ENCODE peak calls at places on chromosomes 13 and 19, in ten cellular contexts. F is CD8-positive, alpha-beta T cell; B is pancreas; D is mucosa of descending colon; Y is ascending aorta; M is breast epithelium; X is tibial artery; J is thoracic aorta; I is GM12878; N is transverse colon. K is an unnamed sample.

GRCh38 chr13:110593430-110594130 is 21.8 kb upstream of the NAXD start:
- DNase-seq in Y (no peak), J (no peak), X (no peak), M (no peak), D (no peak), I (no peak), B (peak; percentile 37), N (no peak), F (no peak), K (no peak)

GRCh38 chr19:15138427-15138826 is 31.2 kb downstream of the SYDE1 start:
- DNase-seq in N (no peak), I (no peak), D (no peak), J (no peak), Y (no peak), F (no peak), X (no peak), B (no peak), M (no peak), K (no peak)

GRCh38 chr13:91270031-91270430 is 77.5 kb upstream of the MIR17HG start:
- DNase-seq in X (no peak), D (no peak), J (no peak), Y (no peak), N (no peak), F (no peak), M (no peak), I (no peak), B (no peak), K (no peak)

GRCh38 chr19:35216026-35216832 is 12.3 kb downstream of the FAM187B start:
- DNase-seq in F (no peak), B (no peak), I (no peak), N (no peak), J (no peak), M (no peak), X (no peak), Y (no peak), D (no peak), K (peak; percentile 43)

GRCh38 chr19:38060346-38060745 is 153.3 kb downstream of the SIPA1L3 start:
- DNase-seq in B (no peak), F (no peak), J (no peak), Y (no peak), M (no peak), X (no peak), D (no peak), N (no peak), I (no peak), K (no peak)

GRCh38 chr13:85806553-85807175 is 7.4 kb upstream of the SLITRK6 start:
- DNase-seq in N (no peak), B (no peak), M (no peak), D (no peak), F (no peak), Y (no peak), J (no peak), X (no peak), I (no peak), K (no peak)

GRCh38 chr13:114134111-114134943 is 1.9 kb upstream of the RASA3 start:
- DNase-seq in X (no peak), D (peak; percentile 58), Y (no peak), M (no peak), F (no peak), N (no peak), I (no peak), J (no peak), B (no peak), K (no peak)

GRCh38 chr19:40257096-40257517 is 28.0 kb downstream of the AKT2 start:
- DNase-seq in Y (no peak), M (no peak), J (no peak), D (no peak), B (peak; percentile 42), N (no peak), F (no peak), I (no peak), X (no peak), K (no peak)

DNA sequence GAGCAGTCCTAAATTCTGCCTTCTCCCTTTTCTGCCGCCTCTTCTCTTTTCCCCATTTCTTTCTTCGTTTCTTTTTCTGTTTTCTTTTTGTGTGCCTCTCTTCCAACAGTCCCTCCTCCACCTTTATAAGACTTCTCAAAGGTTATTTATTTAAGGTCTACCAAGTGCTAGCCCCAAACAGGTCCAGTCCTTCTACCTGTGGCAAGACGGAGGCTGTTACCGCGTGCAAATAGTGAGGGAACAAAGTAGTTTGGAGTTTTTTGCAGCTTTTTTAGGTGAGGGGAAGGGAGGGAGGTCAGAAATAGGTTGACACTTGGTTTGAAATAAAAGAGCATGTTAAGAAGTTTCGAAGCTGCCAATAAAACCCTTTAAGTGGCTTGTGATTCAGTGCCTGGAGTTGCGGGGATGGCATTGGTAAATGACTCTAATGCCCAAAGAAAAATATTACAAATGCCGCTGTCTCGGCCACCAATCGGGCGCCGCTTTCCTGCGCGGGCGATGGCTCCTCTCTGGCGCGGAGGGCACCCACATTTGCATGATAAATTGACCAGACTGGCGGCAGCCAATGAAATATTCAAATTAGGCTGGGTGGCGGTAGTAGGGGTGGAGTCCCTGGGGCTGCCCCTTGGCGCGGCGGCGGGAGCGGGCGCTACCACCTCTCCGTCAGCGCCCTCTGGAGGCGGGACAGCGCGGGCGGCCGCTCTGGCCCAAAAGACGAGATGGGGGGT is 7.5 kb upstream of the TSHZ3 start:
- DNase-seq in N (peak; percentile 24), D (peak; percentile 55), I (no peak), Y (no peak), B (peak; percentile 34), J (no peak), M (no peak), X (no peak), F (peak; percentile 34), K (peak; percentile 76)
- TF ChIP-seq CTCF in N (peak; percentile 29), D (no peak), I (no peak), Y (peak; percentile 55), B (peak; percentile 39), J (peak; percentile 37), M (no peak), X (no peak), F (peak; percentile 34), K (peak; percentile 52)

GRCh38 chr13:78370231-78370630 is 233.1 kb downstream of the POU4F1 start:
- DNase-seq in F (no peak), Y (no peak), D (no peak), M (no peak), B (no peak), X (no peak), J (no peak), N (no peak), I (no peak), K (no peak)
- H3K4me1 ChIP-seq in F (no peaks in the 10 kb centered on the region), Y (no peaks in the 10 kb centered on the region), D (no peaks in the 10 kb centered on the region), M (no peaks in the 10 kb centered on the region), B (no peaks in the 10 kb centered on the region), X (no peaks in the 10 kb centered on the region), J (no peaks in the 10 kb centered on the region), N (no peaks in the 10 kb centered on the region), I (no peaks in the 10 kb centered on the region), K (no peaks in the 10 kb centered on the region)

DNA sequence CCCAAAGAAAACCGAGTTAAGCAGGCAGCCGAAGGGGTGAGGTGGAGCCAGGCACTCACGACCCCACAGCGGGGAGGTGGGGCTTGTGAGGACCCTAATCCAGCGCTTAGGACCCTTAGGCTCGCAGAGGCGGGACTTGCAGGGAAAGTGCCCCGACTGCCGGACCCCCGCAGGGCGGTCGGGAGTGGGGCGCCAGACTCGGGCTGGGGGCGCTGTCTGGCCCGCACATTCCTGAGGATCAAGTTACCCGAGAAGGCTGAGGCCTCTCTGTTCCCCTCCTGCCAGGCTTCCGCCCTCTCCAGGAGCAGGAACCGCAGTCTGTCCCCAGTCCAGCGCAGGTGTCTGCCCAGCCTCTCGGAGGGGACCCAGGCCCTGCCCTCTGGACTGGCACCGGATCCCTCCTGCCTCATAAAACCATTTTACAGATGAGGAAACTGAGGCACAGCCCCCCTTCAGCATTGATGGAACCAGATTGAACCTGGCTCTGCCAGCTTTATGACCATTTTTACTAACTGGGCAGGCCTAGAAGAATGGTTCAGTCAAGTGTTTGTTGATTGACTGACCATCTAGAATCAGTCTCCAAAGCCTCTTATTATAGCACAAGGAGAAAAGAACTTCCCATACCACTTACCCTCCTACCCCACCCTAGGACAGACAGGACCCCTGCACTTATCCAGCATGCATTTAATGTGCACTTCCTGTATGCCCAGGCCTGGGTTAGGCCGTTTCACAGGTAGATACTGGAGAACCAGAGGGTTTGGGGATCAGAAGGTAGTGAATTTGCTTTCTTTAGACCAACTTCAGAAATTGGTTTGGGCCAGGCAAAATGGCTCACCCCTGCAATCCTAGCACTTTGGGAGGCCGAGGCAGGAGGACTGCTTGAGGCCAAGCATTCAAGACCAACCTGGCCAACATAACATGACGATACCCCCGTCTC is 6.7 kb upstream of the JUND start:
- DNase-seq in F (no peak), Y (no peak), D (no peak), B (no peak), X (no peak), M (no peak), N (no peak), J (no peak), I (no peak), K (no peak)
- TF ChIP-seq CTCF in F (no peak), Y (no peak), D (no peak), B (no peak), X (no peak), M (no peak), N (no peak), J (no peak), I (no peak), K (no peak)

GRCh38 chr13:44305845-44306244 is 67.8 kb upstream of the SERP2 start:
- DNase-seq in N (no peak), Y (no peak), X (no peak), I (no peak), B (no peak), M (no peak), F (no peak), D (no peak), J (no peak), K (no peak)

GRCh38 chr13:44305216-44305615 is 68.4 kb upstream of the SERP2 start:
- DNase-seq in B (no peak), M (no peak), X (no peak), D (no peak), N (no peak), I (no peak), F (no peak), Y (no peak), J (no peak), K (no peak)

GRCh38 chr13:44307255-44307654 is 66.4 kb upstream of the SERP2 start:
- DNase-seq in F (no peak), I (no peak), X (no peak), M (no peak), D (no peak), J (no peak), N (no peak), Y (no peak), B (no peak), K (no peak)

GRCh38 chr13:44307844-44308243 is 65.8 kb upstream of the SERP2 start:
- DNase-seq in M (no peak), I (no peak), B (no peak), J (no peak), Y (no peak), N (no peak), F (no peak), X (no peak), D (no peak), K (no peak)

DNA sequence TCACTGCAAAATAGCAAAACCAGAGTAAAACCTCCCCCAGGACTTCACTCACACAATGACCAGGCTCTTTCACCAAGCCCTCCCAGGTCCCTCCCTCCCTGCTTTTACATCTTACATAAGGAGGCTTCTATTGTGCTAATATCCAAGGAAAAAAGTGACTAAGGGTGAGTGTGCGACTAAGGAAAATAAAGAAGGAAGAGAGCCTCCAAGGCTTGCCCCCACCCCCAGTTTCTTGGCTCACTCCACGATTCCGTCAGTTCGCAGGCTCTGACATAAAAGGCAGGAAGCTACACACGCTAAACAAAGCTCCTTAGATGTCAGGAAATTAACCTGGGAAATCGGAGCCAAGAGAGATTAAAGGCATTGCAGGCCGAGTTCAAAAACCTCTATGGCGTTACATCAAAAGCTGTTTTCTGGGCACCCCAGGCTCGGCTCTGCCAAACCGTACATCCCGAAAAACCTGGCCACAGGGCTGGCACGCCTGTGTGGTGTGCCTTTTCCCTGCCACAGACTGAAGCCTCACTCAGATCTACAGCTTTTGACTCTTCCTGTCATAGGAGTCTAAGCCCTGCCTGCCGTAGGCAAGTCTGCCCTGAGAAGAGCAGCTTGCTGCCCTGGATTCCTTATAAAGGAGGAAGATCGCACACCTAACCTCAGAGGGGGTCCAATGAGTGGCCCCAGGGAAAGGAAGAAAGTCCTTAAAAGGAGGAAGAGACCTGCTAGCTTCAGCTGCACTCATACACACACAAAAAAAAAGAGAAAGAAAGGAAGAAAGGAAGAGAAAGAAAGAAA is 67.0 kb upstream of the SERP2 start:
- DNase-seq in X (peak; percentile 86), Y (peak; percentile 38), J (no peak), M (no peak), N (peak; percentile 63), F (no peak), D (peak; percentile 58), I (no peak), B (no peak), K (peak; percentile 66)
- H3K4me1 ChIP-seq in X (peaks cover 95% of the 10 kb centered on the region), Y (peaks cover 62% of the 10 kb centered on the region), J (peaks cover 79% of the 10 kb centered on the region), M (no peaks in the 10 kb centered on the region), N (peaks cover 45% of the 10 kb centered on the region), F (peaks cover 10% of the 10 kb centered on the region), D (peaks cover 39% of the 10 kb centered on the region), I (peaks cover 6% of the 10 kb centered on the region), B (no peaks in the 10 kb centered on the region), K (peaks cover 24% of the 10 kb centered on the region)